ENCODE peak calls at places on chromosomes 4 and X, in five cellular contexts. O, C, R, W and Z are unnamed samples.

GRCh38 chrX:37349131-37350033 is at the start of gene PRRG1:
- DNase-seq in W (peak), R (peak), O (peak), C (peak), Z (peak)

GRCh38 chr4:71367546-71367945 is 28.7 kb downstream of the SLC4A4 start:
- DNase-seq in W (no peak), R (no peak), O (no peak), C (no peak), Z (no peak)

GRCh38 chr4:151676301-151676700 is 84.5 kb downstream of the GATB start:
- DNase-seq in C (peak), O (no peak), W (no peak), R (peak), Z (peak)

GRCh38 chrX:115399306-115399705 is 109.8 kb downstream of the LUZP4 start:
- DNase-seq in R (no peak), O (no peak), W (no peak), C (no peak), Z (no peak)

GRCh38 chrX:21940356-21940829 is at the start of gene SMS:
- DNase-seq in R (peak), O (peak), W (no peak), C (peak), Z (peak)

GRCh38 chr4:98653890-98654867 is 4.2 kb downstream of the TSPAN5 start:
- DNase-seq in O (no peak), R (peak), W (no peak), C (peak), Z (peak)

GRCh38 chrX:22430701-22431100 is 158.0 kb downstream of the CBLL2 start:
- DNase-seq in R (no peak), C (no peak), O (no peak), W (no peak), Z (peak)

GRCh38 chr4:174156239-174156826 is 127.1 kb downstream of the FBXO8 start:
- DNase-seq in O (no peak), W (no peak), R (peak), C (peak), Z (peak)

GRCh38 chrX:45347877-45348675 is 147.4 kb upstream of the DIPK2B start:
- DNase-seq in R (no peak), O (no peak), W (no peak), C (peak), Z (peak)

GRCh38 chr4:133775881-133776280 is 425.7 kb downstream of the PABPC4L start:
- DNase-seq in W (no peak), R (peak), C (peak), O (no peak), Z (peak)

GRCh38 chr4:146267826-146268225 is 53.5 kb downstream of the REELD1 start:
- DNase-seq in O (no peak), R (no peak), C (no peak), W (no peak), Z (no peak)

GRCh38 chr4:11418610-11419009 is 10.1 kb downstream of the HS3ST1 start:
- DNase-seq in R (peak), O (no peak), C (no peak), W (no peak), Z (no peak)

GRCh38 chrX:134849390-134849789 is 141.4 kb upstream of the SMIM10 start:
- DNase-seq in C (peak), R (peak), O (no peak), W (no peak), Z (peak)

GRCh38 chrX:65723706-65724105 is 56.3 kb downstream of the MSN start:
- DNase-seq in W (no peak), C (peak), R (no peak), O (no peak), Z (peak)

GRCh38 chrX:47586043-47586787 is 4.0 kb downstream of the TIMP1 start:
- DNase-seq in O (no peak), W (no peak), R (no peak), C (no peak), Z (no peak)

GRCh38 chr4:5638976-5639375 is 69.4 kb downstream of the EVC2 start:
- DNase-seq in C (peak), R (peak), O (no peak), W (no peak), Z (peak)

GRCh38 chr4:119738901-119739300 is 110.3 kb upstream of the PDE5A start:
- DNase-seq in O (no peak), W (no peak), R (no peak), C (no peak), Z (no peak)

GRCh38 chr4:118410143-118410542 is 57.3 kb upstream of the PRSS12 start:
- DNase-seq in O (no peak), W (no peak), R (peak), C (peak), Z (peak)

GRCh38 chrX:104565791-104566687 is at the start of gene IL1RAPL2:
- DNase-seq in W (no peak), R (peak), O (peak), C (peak), Z (peak)

GRCh38 chr4:66558651-66559050 is 888.4 kb upstream of the EPHA5 start:
- DNase-seq in O (no peak), C (no peak), R (no peak), W (no peak), Z (no peak)

GRCh38 chr4:24121395-24122175 is 231.7 kb upstream of the PPARGC1A start:
- DNase-seq in W (no peak), O (no peak), C (peak), R (no peak), Z (peak)

GRCh38 chr4:189613202-189613601 is 327.5 kb upstream of the FRG1 start:
- DNase-seq in O (no peak), C (no peak), W (no peak), R (peak), Z (no peak)

GRCh38 chrX:129359269-129359668 is 164.0 kb downstream of the SMARCA1 start:
- DNase-seq in C (peak), W (no peak), R (peak), O (no peak), Z (peak)

GRCh38 chrX:48940404-48940955 is 16.9 kb downstream of the OTUD5 start:
- DNase-seq in W (no peak), R (no peak), O (no peak), C (no peak), Z (no peak)

GRCh38 chrX:47560179-47560830 is 700 bp upstream of the ARAF start:
- DNase-seq in O (no peak), R (no peak), C (peak), W (no peak), Z (no peak)

GRCh38 chr4:141329174-141329569 is 108.5 kb downstream of the ZNF330 start:
- DNase-seq in R (peak), W (no peak), O (no peak), C (peak), Z (peak)

GRCh38 chr4:153486281-153487151 is 20.4 kb downstream of the TMEM131L start:
- DNase-seq in R (peak), O (no peak), C (peak), W (no peak), Z (peak)

GRCh38 chrX:81390244-81390643 is 188.3 kb downstream of the SH3BGRL start:
- DNase-seq in O (no peak), R (no peak), C (no peak), W (no peak), Z (no peak)

GRCh38 chr4:168502886-168503285 is 6.0 kb downstream of the PALLD start:
- DNase-seq in O (no peak), W (no peak), R (no peak), C (no peak), Z (no peak)

GRCh38 chr4:186624951-186625350 is 69.6 kb upstream of the MTNR1A start:
- DNase-seq in C (peak), O (no peak), R (no peak), W (no peak), Z (peak)

GRCh38 chr4:94635172-94635571 is 122.6 kb upstream of the BMPR1B start:
- DNase-seq in R (peak), W (no peak), O (no peak), C (peak), Z (peak)

GRCh38 chrX:129653985-129654651 is 638 bp downstream of the APLN start:
- DNase-seq in R (no peak), O (no peak), W (peak), C (peak), Z (peak)

GRCh38 chr4:121658125-121658524 is 38.7 kb downstream of the ANXA5 start:
- DNase-seq in W (no peak), R (no peak), C (no peak), O (no peak), Z (no peak)

GRCh38 chr4:122759639-122760310 is 27.3 kb downstream of the BBS12 start:
- DNase-seq in R (no peak), O (no peak), C (no peak), W (no peak), Z (peak)

GRCh38 chr4:40909363-40909876 is 159.7 kb downstream of the NSUN7 start:
- DNase-seq in O (no peak), R (peak), C (peak), W (no peak), Z (peak)